ENCODE peak calls at places on chromosome 21, in seven cellular contexts. J is right atrium auricular region; Y is fibroblast of mammary gland; V is Karpas-422; X is dorsolateral prefrontal cortex; B is naive thymus-derived CD4-positive, alpha-beta T cell; L is bronchial epithelial cell. M is an unnamed sample.

GRCh38 chr21:26067836-26068401 is 102.7 kb downstream of the APP start:
- DNase-seq in L (no peak), V (no peak), Y (no peak), B (peak), X (no peak), J (no peak), M (no peak)

GRCh38 chr21:43836616-43837015 is 28.4 kb upstream of the AGPAT3 start:
- DNase-seq in J (no peak), Y (no peak), B (no peak), X (no peak), L (no peak), V (no peak), M (no peak)

GRCh38 chr21:45269861-45270260 is 17.8 kb downstream of the POFUT2 start:
- DNase-seq in V (no peak), B (no peak), X (peak), L (no peak), Y (no peak), J (no peak), M (no peak)

GRCh38 chr21:30072496-30072895 is 94.1 kb downstream of the CLDN17 start:
- DNase-seq in Y (peak), B (no peak), J (no peak), X (no peak), L (peak), V (peak), M (peak)

GRCh38 chr21:17388226-17388625 is 124.6 kb upstream of the CXADR start:
- DNase-seq in Y (no peak), B (no peak), J (no peak), V (no peak), X (no peak), L (no peak), M (no peak)

GRCh38 chr21:21801921-21802320 is 803.7 kb downstream of the NCAM2 start:
- DNase-seq in Y (no peak), L (no peak), V (no peak), X (no peak), J (no peak), B (no peak), M (no peak)

GRCh38 chr21:24220466-24220865 is 1386.8 kb downstream of the MRPL39 start:
- DNase-seq in L (no peak), B (no peak), X (no peak), Y (no peak), J (no peak), V (no peak), M (no peak)

GRCh38 chr21:34061983-34062382 is 11.4 kb upstream of the MRPS6 start:
- DNase-seq in L (peak), B (no peak), X (no peak), V (peak), J (no peak), Y (peak), M (peak)

GRCh38 chr21:16945580-16945979 is 567.3 kb upstream of the CXADR start:
- DNase-seq in Y (peak), X (no peak), L (peak), J (no peak), B (no peak), V (no peak), M (no peak)

GRCh38 chr21:46144464-46145070 is 10.8 kb downstream of the FTCD start:
- DNase-seq in X (no peak), L (no peak), B (no peak), J (no peak), Y (no peak), V (no peak), M (no peak)

GRCh38 chr21:43979654-43980053 is 32.5 kb upstream of the TRAPPC10 start:
- DNase-seq in L (no peak), V (no peak), B (no peak), Y (no peak), X (peak), J (no peak), M (no peak)

GRCh38 chr21:25396135-25396711 is 211.1 kb downstream of the MRPL39 start:
- DNase-seq in J (no peak), X (no peak), V (no peak), B (no peak), Y (no peak), L (no peak), M (no peak)

GRCh38 chr21:34074283-34075098 is 1.1 kb downstream of the MRPS6 start:
- DNase-seq in Y (no peak), V (peak), L (peak), B (peak), J (no peak), X (no peak), M (peak)

GRCh38 chr21:41381731-41382130 is 19.9 kb downstream of the MX2 start:
- DNase-seq in J (no peak), V (no peak), Y (no peak), X (no peak), L (no peak), B (no peak), M (no peak)
- H3K4me3 ChIP-seq in J (no peak), V (no peak), Y (no peak), X (no peak), L (no peak), B (no peak), M (no peak)

GRCh38 chr21:39390212-39390765 is 41.4 kb upstream of the HMGN1 start:
- DNase-seq in L (no peak), Y (no peak), V (peak), J (no peak), B (no peak), X (no peak), M (no peak)

GRCh38 chr21:39388038-39388810 is 39.3 kb upstream of the HMGN1 start:
- DNase-seq in V (peak), L (peak), X (peak), J (peak), Y (peak), B (peak), M (peak)

GRCh38 chr21:39387461-39388037 is 38.7 kb upstream of the HMGN1 start:
- DNase-seq in Y (peak), B (peak), X (peak), V (peak), J (peak), L (peak), M (peak)

GRCh38 chr21:39386899-39387298 is 38.0 kb upstream of the HMGN1 start:
- DNase-seq in X (no peak), L (no peak), J (no peak), Y (no peak), B (no peak), V (no peak), M (no peak)

GRCh38 chr21:39388811-39389155 is 39.9 kb upstream of the HMGN1 start:
- DNase-seq in Y (no peak), V (no peak), L (no peak), X (no peak), B (no peak), J (no peak), M (no peak)
- H3K4me3 ChIP-seq in Y (peak), V (peak), L (no peak), X (peak), B (peak), J (no peak), M (peak)

GRCh38 chr21:38661296-38662223 is 144.2 kb upstream of the ETS2 start:
- DNase-seq in V (no peak), Y (peak), L (no peak), J (no peak), X (no peak), B (no peak), M (peak)
- H3K4me3 ChIP-seq in V (no peak), Y (no peak), L (peak), J (peak), X (peak), B (no peak), M (peak)

GRCh38 chr21:35120631-35121180 is 71.6 kb upstream of the RUNX1 start:
- DNase-seq in B (no peak), V (no peak), Y (no peak), X (no peak), J (no peak), L (no peak), M (no peak)
- H3K4me3 ChIP-seq in B (no peak), V (no peak), Y (no peak), X (no peak), J (no peak), L (no peak), M (no peak)

DNA sequence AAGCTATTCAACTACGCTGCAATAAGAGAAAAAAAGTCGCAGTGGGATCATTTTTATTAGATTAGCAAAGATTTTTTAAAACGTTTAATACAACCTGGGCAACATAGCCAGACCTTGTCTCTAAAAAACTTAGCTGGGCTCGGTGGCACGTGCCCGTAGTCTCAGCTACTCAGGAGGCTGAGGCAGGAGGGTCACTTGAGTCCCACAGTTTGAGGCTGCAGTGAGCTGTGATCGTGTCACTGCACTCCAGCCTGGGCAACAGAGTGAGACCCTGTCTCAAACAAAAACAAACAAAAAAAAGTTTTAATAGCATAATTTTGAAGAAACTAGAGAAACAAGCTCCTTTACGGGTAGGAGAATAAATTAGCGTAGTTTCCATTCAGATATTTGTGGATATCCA is 1.0 kb upstream of the PRDM15 start:
- DNase-seq in X (no peak), J (no peak), V (no peak), L (no peak), Y (no peak), B (no peak), M (no peak)
- H3K4me3 ChIP-seq in X (peak), J (no peak), V (peak), L (no peak), Y (peak), B (peak), M (no peak)

GRCh38 chr21:42499430-42500106 is 3.5 kb upstream of the RSPH1 start:
- DNase-seq in Y (no peak), J (no peak), V (no peak), X (no peak), L (no peak), B (no peak), M (no peak)
- H3K4me3 ChIP-seq in Y (no peak), J (no peak), V (no peak), X (no peak), L (no peak), B (no peak), M (no peak)

DNA sequence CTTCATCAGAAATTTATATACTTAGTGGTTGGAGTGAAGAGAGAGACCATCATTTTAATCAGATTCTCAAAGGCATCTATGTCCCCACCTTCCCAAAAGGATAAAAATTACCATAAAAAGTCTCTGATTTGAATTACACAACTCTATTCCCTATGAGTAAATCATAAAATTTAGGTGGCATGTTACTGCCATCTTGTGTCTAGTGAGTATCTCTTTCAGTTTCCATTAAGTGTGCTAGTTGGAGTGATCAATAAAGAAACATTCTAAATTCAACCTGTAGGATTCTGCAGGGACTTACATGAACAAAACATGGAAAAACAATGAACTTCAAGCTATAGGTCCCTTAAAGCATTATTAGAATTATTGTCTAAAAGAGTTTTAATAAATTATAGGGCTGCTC is 655.4 kb downstream of the LTN1 start:
- DNase-seq in L (peak), X (no peak), Y (peak), V (peak), B (no peak), J (no peak), M (peak)
- H3K4me3 ChIP-seq in L (no peak), X (no peak), Y (no peak), V (no peak), B (no peak), J (no peak), M (no peak)

DNA sequence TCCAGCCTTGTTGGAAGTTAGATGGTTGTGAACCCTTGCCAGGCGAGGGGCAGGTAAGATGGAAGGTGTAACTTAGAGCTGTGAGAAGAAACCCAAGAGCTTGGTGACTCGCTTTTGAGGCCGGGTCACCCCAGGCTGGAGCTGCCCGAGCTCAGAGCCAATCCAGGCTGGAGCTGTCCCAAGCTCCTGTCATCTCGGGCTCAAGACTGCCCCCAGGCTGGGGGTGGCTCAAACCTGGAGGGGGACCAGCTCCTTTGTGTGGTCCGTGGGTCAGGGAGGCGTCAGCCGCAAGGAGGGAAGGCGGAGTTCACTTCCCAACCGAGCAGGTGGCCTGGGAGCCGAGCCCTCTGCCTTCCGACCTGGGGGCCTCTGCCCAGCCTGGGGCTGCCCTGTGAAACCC is 2.0 kb downstream of the HUNK start:
- DNase-seq in J (no peak), B (no peak), Y (no peak), V (peak), L (no peak), X (no peak), M (peak)
- H3K4me3 ChIP-seq in J (no peak), B (no peak), Y (no peak), V (no peak), L (no peak), X (peak), M (peak)

M was measured in small intestine.